ENCODE peak calls at places on chromosomes 1 and 21, in five cellular contexts. F is tibial nerve, Z is MM.1S, I is ovary, B is colonic mucosa. A is an unnamed sample.

GRCh38 chr1:7562729-7563605 is 208.1 kb upstream of the VAMP3 start:
- DNase-seq in F (no peak), Z (no peak), I (no peak), B (no peak), A (no peak)

GRCh38 chr1:34926156-34926555 is 3.3 kb downstream of the DLGAP3 start:
- DNase-seq in F (no peak), Z (no peak), I (no peak), B (peak), A (no peak)

GRCh38 chr1:10651793-10652192 is 144.7 kb downstream of the CASZ1 start:
- DNase-seq in F (no peak), Z (no peak), I (no peak), B (peak), A (no peak)

GRCh38 chr1:21539933-21540332 is 30.7 kb downstream of the ALPL start:
- DNase-seq in F (no peak), Z (no peak), I (no peak), B (no peak), A (no peak)

GRCh38 chr1:214234635-214235025 is 46.3 kb upstream of the SMYD2 start:
- DNase-seq in F (no peak), Z (no peak), I (no peak), B (no peak), A (no peak)

GRCh38 chr1:42334240-42335049 is 590 bp downstream of the FOXJ3 start:
- DNase-seq in F (no peak), Z (peak), I (peak), B (peak), A (peak)

GRCh38 chr1:75672528-75673393 is 51.7 kb upstream of the ACADM start:
- DNase-seq in F (no peak), Z (peak), I (no peak), B (no peak), A (no peak)

GRCh38 chr1:178818416-178818815 is 52.5 kb downstream of the ANGPTL1 start:
- DNase-seq in F (no peak), Z (no peak), I (no peak), B (no peak), A (no peak)

GRCh38 chr1:99279525-99279924 is 15.2 kb downstream of the PLPPR4 start:
- DNase-seq in F (no peak), Z (no peak), I (no peak), B (no peak), A (no peak)

GRCh38 chr21:37787456-37787855 is 128.8 kb downstream of the KCNJ6 start:
- DNase-seq in F (no peak), Z (no peak), I (no peak), B (no peak), A (no peak)

GRCh38 chr1:107230121-107230520 is 89.3 kb downstream of the NTNG1 start:
- DNase-seq in F (no peak), Z (no peak), I (no peak), B (no peak), A (no peak)

GRCh38 chr1:86197206-86197855 is 40.8 kb upstream of the COL24A1 start:
- DNase-seq in F (no peak), Z (no peak), I (no peak), B (no peak), A (no peak)

GRCh38 chr1:67159233-67159632 is 7.0 kb upstream of the IL23R start:
- DNase-seq in F (no peak), Z (no peak), I (no peak), B (no peak), A (no peak)

GRCh38 chr21:28436286-28436932 is 556.3 kb downstream of the LTN1 start:
- DNase-seq in F (no peak), Z (no peak), I (no peak), B (no peak), A (no peak)

GRCh38 chr1:109846148-109846547 is 64.5 kb upstream of the CSF1 start:
- DNase-seq in F (no peak), Z (no peak), I (no peak), B (no peak), A (no peak)

GRCh38 chr1:168827557-168827956 is 98.6 kb upstream of the DPT start:
- DNase-seq in F (no peak), Z (no peak), I (no peak), B (no peak), A (no peak)

GRCh38 chr1:65435987-65436386 is 15.5 kb downstream of the LEPR start:
- DNase-seq in F (no peak), Z (no peak), I (no peak), B (no peak), A (no peak)

GRCh38 chr21:25583370-25584133 is 23.7 kb downstream of the MRPL39 start:
- DNase-seq in F (no peak), Z (no peak), I (no peak), B (no peak), A (no peak)

GRCh38 chr1:150876111-150876434 is 326 bp downstream of the ARNT start:
- DNase-seq in F (no peak), Z (peak), I (no peak), B (no peak), A (no peak)

GRCh38 chr1:32031578-32032286 is 18.1 kb downstream of the KHDRBS1 start:
- DNase-seq in F (no peak), Z (no peak), I (no peak), B (no peak), A (no peak)

GRCh38 chr1:37393173-37393572 is 81.2 kb upstream of the ZC3H12A start:
- DNase-seq in F (no peak), Z (no peak), I (no peak), B (no peak), A (no peak)

GRCh38 chr1:98962156-98962555 is 42.5 kb downstream of the PLPPR5 start:
- DNase-seq in F (no peak), Z (no peak), I (no peak), B (no peak), A (no peak)

GRCh38 chr1:54314691-54315455 is 91.3 kb downstream of the SSBP3 start:
- DNase-seq in F (no peak), Z (no peak), I (no peak), B (peak), A (no peak)

GRCh38 chr1:182446033-182446669 is 3.8 kb upstream of the RGSL1 start:
- DNase-seq in F (no peak), Z (peak), I (no peak), B (peak), A (no peak)

GRCh38 chr1:111944121-111944785 is 45.2 kb downstream of the KCND3 start:
- DNase-seq in F (no peak), Z (no peak), I (no peak), B (no peak), A (peak)

GRCh38 chr1:24904731-24905354 is 25.2 kb downstream of the RUNX3 start:
- DNase-seq in F (no peak), Z (no peak), I (no peak), B (no peak), A (peak)

GRCh38 chr1:221439734-221440436 is 302.0 kb downstream of the DUSP10 start:
- DNase-seq in F (no peak), Z (no peak), I (no peak), B (no peak), A (no peak)

GRCh38 chr1:165114022-165114888 is 242.3 kb downstream of the LMX1A start:
- DNase-seq in F (peak), Z (peak), I (no peak), B (peak), A (peak)

GRCh38 chr1:116218922-116219321 is 107.7 kb downstream of the MAB21L3 start:
- DNase-seq in F (no peak), Z (no peak), I (no peak), B (no peak), A (no peak)

GRCh38 chr1:8097077-8097799 is 71.1 kb upstream of the ERRFI1 start:
- DNase-seq in F (no peak), Z (no peak), I (no peak), B (peak), A (no peak)

GRCh38 chr1:201164645-201165044 is 10.4 kb upstream of the TMEM9 start:
- DNase-seq in F (no peak), Z (no peak), I (no peak), B (no peak), A (no peak)

GRCh38 chr21:16040601-16041000 is 310.8 kb downstream of the USP25 start:
- DNase-seq in F (no peak), Z (no peak), I (no peak), B (no peak), A (no peak)

GRCh38 chr1:78044796-78045599 is 768 bp upstream of the GIPC2 start:
- DNase-seq in F (no peak), Z (no peak), I (no peak), B (peak), A (no peak)

GRCh38 chr1:8679411-8679800 is 138.0 kb downstream of the RERE start:
- DNase-seq in F (no peak), Z (no peak), I (no peak), B (no peak), A (no peak)

GRCh38 chr1:180720753-180721152 is 88.9 kb downstream of the XPR1 start:
- DNase-seq in F (no peak), Z (no peak), I (no peak), B (no peak), A (no peak)

GRCh38 chr1:235648407-235648907 is 1.1 kb downstream of the GNG4 start:
- DNase-seq in F (no peak), Z (no peak), I (peak), B (peak), A (no peak)

GRCh38 chr1:214933375-214933774 is 149.2 kb upstream of the KCNK2 start:
- DNase-seq in F (no peak), Z (no peak), I (no peak), B (no peak), A (no peak)

GRCh38 chr1:54500030-54500389 is 48.0 kb upstream of the ACOT11 start:
- DNase-seq in F (no peak), Z (no peak), I (no peak), B (no peak), A (no peak)

GRCh38 chr1:179082308-179083030 is 599 bp downstream of the TOR3A start:
- DNase-seq in F (peak), Z (peak), I (no peak), B (peak), A (peak)

GRCh38 chr1:18191037-18191867 is 83.7 kb downstream of the IGSF21 start:
- DNase-seq in F (no peak), Z (no peak), I (no peak), B (no peak), A (no peak)

GRCh38 chr21:17368748-17369363 is 144.0 kb upstream of the CXADR start:
- DNase-seq in F (no peak), Z (no peak), I (no peak), B (no peak), A (no peak)
- H3K27ac ChIP-seq in F (no peak), Z (no peak), I (no peak), B (no peak), A (no peak)

DNA sequence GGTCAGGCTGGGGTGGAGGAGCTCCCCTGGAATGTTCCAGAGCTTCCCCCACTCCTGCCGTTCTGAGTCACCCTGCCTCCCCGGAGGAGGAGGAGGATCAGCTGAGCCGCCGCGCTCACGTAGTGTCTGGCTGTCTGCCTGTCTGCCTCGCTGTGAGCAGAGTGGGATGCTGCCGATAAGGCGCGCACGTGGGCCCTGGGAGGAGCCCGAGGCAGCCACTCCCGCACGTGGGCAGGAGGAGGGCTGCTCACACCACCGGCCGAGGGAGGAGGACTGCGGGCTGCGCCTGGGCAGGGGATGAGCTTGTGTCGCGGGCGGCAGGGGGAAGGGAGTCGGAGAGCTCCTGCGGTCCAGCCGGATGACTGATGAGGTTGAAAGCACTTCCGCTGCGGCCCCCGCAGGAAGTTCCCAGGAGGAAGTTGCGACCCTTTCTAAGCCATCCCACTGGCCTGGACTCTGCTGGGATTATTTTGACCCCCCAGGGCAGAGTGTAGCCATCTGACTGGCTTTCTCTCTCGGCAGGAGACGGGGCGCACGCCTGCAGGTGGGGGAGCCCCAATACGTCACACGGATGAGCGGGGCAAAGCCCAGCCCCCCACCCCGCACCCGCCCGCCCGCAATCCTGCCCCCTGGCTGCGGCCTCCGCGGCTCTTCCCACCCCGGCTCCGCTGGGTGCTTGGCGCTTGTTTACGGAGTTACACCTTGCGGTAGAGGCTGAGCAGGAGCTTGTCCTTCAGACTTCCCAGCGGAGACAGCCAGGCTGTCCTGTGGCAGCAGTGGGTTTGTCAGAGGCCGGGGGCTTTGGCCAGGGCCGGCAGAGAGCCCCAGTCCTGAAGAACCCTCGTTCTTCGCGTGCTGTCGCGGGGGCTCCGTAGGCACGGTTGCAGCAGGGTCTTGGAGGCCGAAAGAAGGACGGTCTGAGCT is 9.8 kb downstream of the PDXK start:
- DNase-seq in F (peak), Z (no peak), I (peak), B (peak), A (peak)
- TF ChIP-seq CTCF in F (peak), Z (no peak), I (no peak), B (no peak), A (peak)

GRCh38 chr1:29122987-29123870 is 474 bp downstream of the TMEM200B start:
- DNase-seq in F (no peak), Z (no peak), I (peak), B (no peak), A (no peak)

GRCh38 chr1:29120955-29121485 is 2.7 kb downstream of the TMEM200B start:
- DNase-seq in F (no peak), Z (no peak), I (peak), B (peak), A (no peak)

GRCh38 chr1:29122662-29122986 is 1.1 kb downstream of the TMEM200B start:
- DNase-seq in F (peak), Z (no peak), I (peak), B (peak), A (no peak)

GRCh38 chr1:29121516-29121937 is 2.2 kb downstream of the TMEM200B start:
- DNase-seq in F (no peak), Z (no peak), I (peak), B (no peak), A (no peak)

GRCh38 chr1:29121951-29122661 is 1.6 kb downstream of the TMEM200B start:
- DNase-seq in F (no peak), Z (no peak), I (peak), B (no peak), A (no peak)
- H3K27ac ChIP-seq in F (peak), Z (no peak), I (peak), B (peak), A (peak)

DNA sequence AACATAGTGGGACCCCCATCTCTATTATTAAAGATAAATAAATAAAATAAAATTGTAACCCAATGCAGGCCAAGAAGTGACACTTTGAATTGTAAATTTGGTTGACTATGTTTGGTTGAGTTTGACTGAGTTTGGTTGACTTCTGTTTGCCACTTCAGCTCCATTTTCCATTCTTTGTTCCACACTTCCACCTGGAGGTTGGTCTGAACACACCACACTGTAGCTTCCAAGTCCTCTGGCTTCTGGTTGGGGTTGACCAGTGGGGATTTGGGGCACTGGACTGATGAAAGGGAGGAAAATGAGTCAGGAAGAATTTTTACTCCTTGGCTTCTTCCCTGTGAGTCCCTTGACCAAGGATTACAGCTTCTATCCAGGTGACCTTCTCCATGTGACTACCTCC is 40.6 kb upstream of the DIPK1A start:
- DNase-seq in F (no peak), Z (no peak), I (no peak), B (no peak), A (no peak)
- TF ChIP-seq CTCF in F (no peak), Z (no peak), I (no peak), B (no peak), A (no peak)

A was measured in dorsolateral prefrontal cortex.